ENCODE peak calls at places on chromosome 13, in nine cellular contexts. S, K, M, N, Y, J, D, I and Q are unnamed samples.

GRCh38 chr13:113077953-113078894 is 27.4 kb upstream of the F7 start:
- DNase-seq in J (no peak), D (no peak), K (no peak), Y (no peak), N (no peak), M (no peak), I (no peak), S (no peak), Q (no peak)

GRCh38 chr13:93535256-93535655 is 308.6 kb downstream of the GPC6 start:
- DNase-seq in S (no peak), I (no peak), M (no peak), Y (no peak), N (peak), K (no peak), J (no peak), D (no peak), Q (no peak)

GRCh38 chr13:38045278-38046048 is 175.9 kb upstream of the TRPC4 start:
- DNase-seq in K (no peak), N (peak), Y (no peak), S (no peak), J (no peak), I (no peak), D (no peak), M (no peak), Q (no peak)

GRCh38 chr13:18995259-18995873 is 186.3 kb downstream of the TUBA3C start:
- DNase-seq in J (no peak), N (no peak), M (no peak), K (no peak), Y (peak), S (no peak), D (no peak), I (no peak), Q (no peak)

GRCh38 chr13:59494560-59494970 is 669.2 kb downstream of the DIAPH3 start:
- DNase-seq in M (peak), I (no peak), Y (no peak), N (peak), S (no peak), K (peak), D (no peak), J (peak), Q (no peak)

GRCh38 chr13:34458756-34459462 is 483.2 kb upstream of the NBEA start:
- DNase-seq in Y (no peak), N (no peak), I (peak), M (peak), J (no peak), K (peak), S (no peak), D (no peak), Q (no peak)

GRCh38 chr13:44420376-44421220 is 47.0 kb downstream of the SERP2 start:
- DNase-seq in K (no peak), D (no peak), M (no peak), N (no peak), Y (no peak), J (no peak), I (no peak), S (no peak), Q (peak)

GRCh38 chr13:41587490-41587889 is 130.1 kb downstream of the RGCC start:
- DNase-seq in K (no peak), D (no peak), N (no peak), M (no peak), S (no peak), J (no peak), Y (no peak), I (no peak), Q (no peak)

GRCh38 chr13:37058801-37059135 is 720 bp downstream of the SUPT20H start:
- DNase-seq in D (no peak), K (no peak), Y (no peak), N (no peak), S (no peak), J (no peak), M (no peak), I (no peak), Q (no peak)

GRCh38 chr13:56299650-56300049 is 841.1 kb upstream of the PRR20A start:
- DNase-seq in K (no peak), N (no peak), J (no peak), D (no peak), Y (no peak), I (no peak), M (no peak), S (no peak), Q (no peak)

GRCh38 chr13:41050041-41050440 is 11.3 kb upstream of the WBP4 start:
- DNase-seq in M (no peak), N (no peak), Y (no peak), I (no peak), K (no peak), J (no peak), D (no peak), S (no peak), Q (no peak)

GRCh38 chr13:105603283-105603682 is 932.2 kb downstream of the EFNB2 start:
- DNase-seq in J (no peak), N (no peak), D (peak), S (no peak), Y (no peak), M (no peak), I (no peak), K (no peak), Q (no peak)

GRCh38 chr13:109509154-109509905 is 277.1 kb downstream of the IRS2 start:
- DNase-seq in M (no peak), Y (no peak), I (no peak), K (no peak), S (no peak), J (no peak), D (no peak), N (peak), Q (no peak)

GRCh38 chr13:114338959-114339358 is 24.7 kb downstream of the CHAMP1 start:
- DNase-seq in I (no peak), J (no peak), M (no peak), S (no peak), K (no peak), Y (no peak), D (no peak), N (no peak), Q (no peak)

GRCh38 chr13:28611654-28612131 is 47.2 kb upstream of the POMP start:
- DNase-seq in N (peak), Y (no peak), M (no peak), I (no peak), J (no peak), D (no peak), K (no peak), S (no peak), Q (no peak)

GRCh38 chr13:26759907-26760834 is at the start of gene GPR12:
- DNase-seq in M (no peak), Y (no peak), I (no peak), N (no peak), J (no peak), S (no peak), K (no peak), D (no peak), Q (no peak)

GRCh38 chr13:59305896-59306295 is 857.8 kb downstream of the DIAPH3 start:
- DNase-seq in S (no peak), M (no peak), D (no peak), J (no peak), Y (no peak), K (no peak), I (no peak), N (no peak), Q (no peak)

GRCh38 chr13:43802511-43802910 is 15.7 kb upstream of the ENOX1 start:
- DNase-seq in Y (no peak), K (no peak), S (no peak), I (no peak), J (no peak), N (no peak), M (no peak), D (no peak), Q (no peak)

GRCh38 chr13:110306340-110306959 is 507 bp downstream of the COL4A1 start:
- DNase-seq in N (no peak), J (no peak), K (no peak), S (no peak), M (peak), D (no peak), I (peak), Y (no peak), Q (no peak)

GRCh38 chr13:88051746-88052482 is 380.7 kb downstream of the SLITRK5 start:
- DNase-seq in Y (no peak), I (no peak), J (no peak), N (no peak), K (no peak), D (no peak), M (peak), S (peak), Q (no peak)

GRCh38 chr13:100980171-100980570 is 305.6 kb upstream of the TMTC4 start:
- DNase-seq in N (no peak), M (no peak), I (no peak), Y (no peak), S (no peak), D (no peak), K (no peak), J (no peak), Q (no peak)

GRCh38 chr13:82713681-82714405 is 1168.4 kb downstream of the SLITRK1 start:
- DNase-seq in M (no peak), S (no peak), J (no peak), Y (no peak), N (peak), I (no peak), D (no peak), K (no peak), Q (no peak)

GRCh38 chr13:26425439-26426358 is 131.8 kb upstream of the WASF3 start:
- DNase-seq in N (peak), J (peak), K (no peak), I (no peak), D (peak), S (peak), Y (peak), M (no peak), Q (no peak)

GRCh38 chr13:53137777-53138176 is 109.2 kb downstream of the OLFM4 start:
- DNase-seq in Y (no peak), I (peak), M (no peak), J (peak), S (no peak), K (no peak), D (no peak), N (peak), Q (no peak)
- H3K27ac ChIP-seq in Y (peak), I (peak), M (no peak), J (no peak), S (no peak), K (no peak), D (peak), N (no peak), Q (peak)

GRCh38 chr13:97975280-97975850 is 21.9 kb downstream of the IPO5 start:
- DNase-seq in S (no peak), K (no peak), D (no peak), M (peak), I (no peak), J (no peak), Y (no peak), N (no peak), Q (no peak)

GRCh38 chr13:97977376-97977705 is 23.9 kb downstream of the IPO5 start:
- DNase-seq in M (no peak), N (no peak), Y (no peak), K (no peak), I (no peak), D (no peak), S (no peak), J (no peak), Q (no peak)

GRCh38 chr13:97977982-97978381 is 24.5 kb downstream of the IPO5 start:
- DNase-seq in N (no peak), I (no peak), Y (no peak), K (no peak), J (no peak), D (no peak), M (no peak), S (no peak), Q (no peak)

GRCh38 chr13:97975851-97976550 is 22.5 kb downstream of the IPO5 start:
- DNase-seq in M (peak), K (peak), S (peak), D (peak), N (peak), I (peak), Y (peak), J (peak), Q (no peak)

DNA sequence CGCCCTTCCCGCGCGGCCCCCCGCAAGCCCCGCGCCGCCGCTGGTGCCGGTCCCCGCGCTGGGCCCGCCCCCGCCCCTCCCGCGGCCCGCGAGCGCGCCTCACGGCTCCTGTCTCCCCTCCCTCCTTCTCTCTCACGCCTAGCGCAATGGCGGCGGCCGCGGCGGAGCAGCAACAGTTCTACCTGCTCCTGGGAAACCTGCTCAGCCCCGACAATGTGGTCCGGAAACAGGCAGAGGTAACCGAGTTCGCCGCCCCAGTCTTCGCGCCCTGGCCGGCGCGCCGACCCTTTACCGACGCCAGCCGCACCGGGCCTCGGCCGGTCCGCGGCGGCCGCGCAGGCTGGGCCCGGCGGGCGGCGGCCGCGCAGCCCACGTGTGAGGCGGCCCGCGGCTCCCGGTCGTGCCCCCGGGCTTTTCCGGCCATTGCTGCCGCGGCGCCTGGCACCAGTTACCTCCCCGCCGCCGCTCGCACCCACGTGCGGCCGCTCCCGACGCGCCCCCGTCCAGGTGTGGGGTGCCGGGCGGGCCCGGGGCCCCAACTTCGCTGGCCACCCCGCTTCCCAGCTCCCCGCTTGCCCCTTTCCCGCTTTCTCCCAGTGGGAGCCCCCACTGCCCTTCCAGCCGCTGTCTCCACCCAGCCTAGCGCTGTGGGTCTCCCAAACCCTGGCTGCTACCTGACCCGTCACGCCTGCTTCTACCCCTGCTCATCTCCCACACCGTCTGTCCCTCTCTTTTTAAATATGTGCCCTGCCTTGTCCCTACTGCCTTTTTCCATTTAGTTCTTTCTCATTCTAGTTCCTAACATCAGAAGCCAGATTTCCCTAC is 23.3 kb downstream of the IPO5 start:
- DNase-seq in N (no peak), J (no peak), S (peak), K (peak), Y (no peak), D (peak), M (no peak), I (no peak), Q (no peak)
- TF ChIP-seq POLR2A in N (peak), J (no peak), S (no peak), K (no peak), Y (no peak), D (no peak), M (no peak), I (no peak), Q (no peak)

GRCh38 chr13:31891472-31891871 is 140.1 kb upstream of the FRY start:
- DNase-seq in J (no peak), D (no peak), K (no peak), S (peak), Y (peak), I (no peak), M (no peak), N (no peak), Q (no peak)
- TF ChIP-seq CTCF in J (no peak), D (no peak), K (no peak), S (no peak), Y (no peak), I (no peak), M (no peak), N (no peak), Q (no peak)

GRCh38 chr13:102128216-102128800 is 273.5 kb downstream of the FGF14 start:
- DNase-seq in K (no peak), D (no peak), M (no peak), Y (no peak), J (no peak), I (no peak), N (peak), S (peak), Q (no peak)
- H3K27ac ChIP-seq in K (no peak), D (no peak), M (no peak), Y (no peak), J (no peak), I (no peak), N (no peak), S (no peak), Q (peak)

GRCh38 chr13:51786425-51787010 is 17.4 kb downstream of the DHRS12 start:
- DNase-seq in D (no peak), N (no peak), Y (no peak), S (no peak), K (no peak), I (no peak), J (no peak), M (no peak), Q (no peak)
- TF ChIP-seq POLR2A in D (no peak), N (no peak), Y (no peak), S (no peak), K (no peak), I (no peak), J (no peak), M (no peak), Q (no peak)

GRCh38 chr13:22569830-22570229 is 610.9 kb upstream of the SGCG start:
- DNase-seq in S (no peak), Y (no peak), M (no peak), J (no peak), N (no peak), D (no peak), K (no peak), I (no peak), Q (no peak)
- TF ChIP-seq CTCF in S (no peak), Y (no peak), M (no peak), J (no peak), N (no peak), D (no peak), K (peak), I (no peak), Q (no peak)

GRCh38 chr13:51539887-51540286 is 44.4 kb upstream of the WDFY2 start:
- DNase-seq in J (no peak), D (no peak), N (peak), I (no peak), S (no peak), Y (no peak), M (no peak), K (no peak), Q (no peak)

GRCh38 chr13:51541809-51542258 is 42.4 kb upstream of the WDFY2 start:
- DNase-seq in Y (peak), I (peak), M (no peak), D (peak), K (no peak), S (no peak), J (no peak), N (no peak), Q (no peak)

GRCh38 chr13:51538626-51539179 is 45.6 kb upstream of the WDFY2 start:
- DNase-seq in D (no peak), N (no peak), J (no peak), M (no peak), Y (no peak), S (no peak), K (no peak), I (no peak), Q (no peak)

GRCh38 chr13:51541037-51541436 is 43.2 kb upstream of the WDFY2 start:
- DNase-seq in S (no peak), N (no peak), K (no peak), J (no peak), M (no peak), Y (no peak), D (no peak), I (no peak), Q (no peak)

GRCh38 chr13:51542358-51542972 is 41.8 kb upstream of the WDFY2 start:
- DNase-seq in I (no peak), Y (peak), S (no peak), J (no peak), D (no peak), N (peak), K (no peak), M (no peak), Q (no peak)
- H3K27ac ChIP-seq in I (peak), Y (peak), S (no peak), J (peak), D (peak), N (no peak), K (no peak), M (no peak), Q (peak)

GRCh38 chr13:22189176-22190048 is 518.5 kb downstream of the FGF9 start:
- DNase-seq in I (no peak), S (no peak), D (no peak), J (no peak), Y (no peak), N (no peak), M (no peak), K (no peak), Q (no peak)
- TF ChIP-seq POLR2A in I (no peak), S (no peak), D (no peak), J (no peak), Y (no peak), N (no peak), M (no peak), K (no peak), Q (no peak)

GRCh38 chr13:23751195-23751594 is 138.0 kb downstream of the MIPEP start:
- DNase-seq in J (no peak), M (no peak), N (peak), S (no peak), D (no peak), I (no peak), Y (no peak), K (no peak), Q (no peak)

GRCh38 chr13:23753523-23753922 is 135.7 kb downstream of the MIPEP start:
- DNase-seq in D (no peak), J (peak), K (no peak), S (peak), I (no peak), Y (no peak), M (no peak), N (peak), Q (no peak)

GRCh38 chr13:23750383-23751121 is 138.6 kb downstream of the MIPEP start:
- DNase-seq in D (no peak), J (no peak), M (no peak), S (no peak), I (no peak), N (peak), K (no peak), Y (no peak), Q (no peak)

GRCh38 chr13:23754506-23754905 is 134.7 kb downstream of the MIPEP start:
- DNase-seq in S (no peak), I (no peak), D (no peak), K (no peak), J (no peak), N (peak), M (no peak), Y (no peak), Q (no peak)

DNA sequence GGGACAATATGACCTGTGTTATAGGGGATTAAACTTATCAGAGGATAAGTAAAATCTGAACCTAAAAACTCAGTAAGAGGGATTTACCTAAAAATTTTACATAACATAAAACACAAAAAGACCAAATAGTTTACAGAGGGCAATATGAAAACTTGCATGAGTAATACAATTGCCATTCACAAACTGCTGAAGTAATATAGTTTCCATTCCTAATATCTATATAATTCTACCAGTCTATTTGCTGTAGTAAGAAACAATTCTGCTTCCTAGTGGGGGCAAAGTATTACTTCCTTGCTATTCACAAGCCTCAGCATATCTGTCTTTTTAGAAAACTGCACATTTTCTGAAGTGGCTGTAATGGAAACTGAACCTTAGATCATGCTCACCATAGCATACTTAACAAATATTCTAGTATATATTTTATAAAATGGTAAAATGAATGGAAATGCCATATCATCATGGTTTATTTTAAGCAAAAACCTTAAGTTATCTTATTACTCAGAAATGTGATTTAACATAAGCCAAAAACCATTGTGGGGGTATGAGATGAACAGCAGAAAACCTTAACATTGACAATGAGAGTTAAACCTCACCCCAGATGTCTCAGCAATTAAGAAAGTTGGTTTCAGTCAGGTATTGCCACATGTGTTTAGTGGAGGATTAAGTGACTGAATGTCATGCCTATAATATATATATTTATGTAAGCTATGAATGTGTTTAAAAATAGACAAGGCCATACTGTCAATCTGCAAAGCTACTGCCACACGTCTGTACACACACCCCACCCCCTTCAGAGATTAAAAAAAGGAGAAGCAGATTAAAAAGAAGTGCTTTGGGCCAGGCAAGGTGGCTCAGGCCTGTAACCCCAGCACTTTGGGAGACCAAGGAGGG is 136.8 kb downstream of the MIPEP start:
- DNase-seq in K (no peak), I (no peak), D (no peak), N (peak), M (no peak), S (no peak), Y (no peak), J (no peak), Q (no peak)
- TF ChIP-seq CTCF in K (no peak), I (no peak), D (no peak), N (no peak), M (no peak), S (no peak), Y (no peak), J (no peak), Q (no peak)